ENCODE peak calls at places on chromosomes 2 and 18, in ten cellular contexts. B, U, Y, D, T, J, O, P, E and L are unnamed samples.
A peak's percentile ranks its signal among the peaks of the same experiment; 100 is the strongest.

GRCh38 chr2:25989154-25989553 is 6.9 kb upstream of the KIF3C start:
- DNase-seq in T (no peak), P (no peak), Y (no peak), O (no peak), D (no peak), B (no peak), J (no peak), U (no peak), E (no peak), L (no peak)

GRCh38 chr18:10072659-10073309 is 159.0 kb downstream of the VAPA start:
- DNase-seq in P (no peak), O (no peak), Y (no peak), T (no peak), E (no peak), J (no peak), D (no peak), U (peak; percentile 84), B (no peak), L (no peak)

GRCh38 chr2:74819702-74820101 is 14.2 kb upstream of the HK2 start:
- DNase-seq in Y (no peak), U (no peak), O (no peak), B (no peak), J (no peak), E (no peak), T (no peak), P (no peak), D (no peak), L (no peak)

GRCh38 chr2:31943636-31944225 is 67.1 kb downstream of the MEMO1 start:
- DNase-seq in B (no peak), J (no peak), D (no peak), Y (no peak), E (no peak), P (no peak), O (no peak), T (no peak), U (no peak), L (no peak)

GRCh38 chr2:173590278-173590811 is 235.7 kb downstream of the CDCA7 start:
- DNase-seq in U (peak; percentile 91), E (no peak), D (no peak), J (no peak), Y (no peak), O (no peak), B (no peak), P (peak; percentile 36), T (peak; percentile 38), L (no peak)

GRCh38 chr2:101515512-101515911 is 40.6 kb upstream of the RFX8 start:
- DNase-seq in B (no peak), T (no peak), P (no peak), D (no peak), E (no peak), J (no peak), U (peak; percentile 79), O (no peak), Y (no peak), L (peak; percentile 17)

GRCh38 chr2:174681983-174682577 is 82.2 kb downstream of the CHRNA1 start:
- DNase-seq in T (peak; percentile 35), E (peak; percentile 62), Y (peak; percentile 71), U (peak; percentile 49), O (no peak), P (no peak), J (peak; percentile 40), B (peak; percentile 34), D (peak; percentile 17), L (peak; percentile 12)

GRCh38 chr2:20986540-20986939 is 57.3 kb downstream of the APOB start:
- DNase-seq in J (no peak), U (no peak), D (no peak), T (no peak), B (no peak), E (no peak), P (no peak), Y (no peak), O (no peak), L (no peak)

GRCh38 chr2:50476174-50476573 is 555.8 kb downstream of the NRXN1 start:
- DNase-seq in Y (no peak), U (no peak), E (no peak), J (no peak), O (no peak), D (no peak), T (no peak), B (no peak), P (no peak), L (no peak)

GRCh38 chr2:131394147-131394931 is 30.4 kb upstream of the RAB6D start:
- DNase-seq in U (no peak), E (peak; percentile 59), Y (peak; percentile 27), J (no peak), B (no peak), D (no peak), T (no peak), O (no peak), P (no peak), L (no peak)

GRCh38 chr2:151569167-151569566 is 159.5 kb downstream of the RIF1 start:
- DNase-seq in Y (no peak), O (no peak), U (no peak), P (no peak), E (no peak), D (no peak), J (no peak), B (no peak), T (no peak), L (no peak)

GRCh38 chr2:3449106-3449505 is 69.6 kb downstream of the TRAPPC12 start:
- DNase-seq in D (no peak), O (no peak), E (no peak), Y (no peak), B (no peak), T (no peak), J (no peak), P (no peak), U (no peak), L (no peak)